ENCODE peak calls at places on chromosomes 7 and 10, in eight cellular contexts. O is small intestine, P is cardiac fibroblast, T is ascending aorta, H is lower lobe of right lung, M is transverse colon, E is left lung, X is spleen. G is an unnamed sample.

GRCh38 chr10:31940839-31941653 is 12.4 kb upstream of the ARHGAP12 start:
- DNase-seq in P (peak; percentile 97), H (no peak), M (peak; percentile 40), X (no peak), T (peak; percentile 83), E (no peak), O (peak; percentile 68), G (peak; percentile 70)

GRCh38 chr7:142540371-142540770 is 208.9 kb upstream of the PRSS1 start:
- DNase-seq in O (no peak), E (no peak), H (no peak), X (no peak), P (no peak), M (no peak), T (no peak), G (no peak)

GRCh38 chr7:20745716-20746115 is 41.0 kb downstream of the SP8 start:
- DNase-seq in P (no peak), X (no peak), M (no peak), O (no peak), E (no peak), H (no peak), T (no peak), G (no peak)

GRCh38 chr10:74922921-74923320 is 96.5 kb downstream of the KAT6B start:
- DNase-seq in X (no peak), H (no peak), O (peak; percentile 59), P (peak; percentile 50), E (no peak), M (no peak), T (no peak), G (peak; percentile 28)

GRCh38 chr7:98211676-98212531 is 665 bp downstream of the BHLHA15 start:
- DNase-seq in M (peak; percentile 18), T (peak; percentile 63), X (peak; percentile 77), H (peak; percentile 47), P (no peak), O (no peak), E (peak; percentile 31), G (no peak)

GRCh38 chr7:70619130-70619529 is 512.8 kb upstream of the GALNT17 start:
- DNase-seq in P (no peak), M (no peak), H (no peak), O (peak; percentile 50), X (no peak), E (no peak), T (no peak), G (no peak)

GRCh38 chr7:37193087-37193774 is 255.4 kb downstream of the ELMO1 start:
- DNase-seq in O (no peak), P (peak; percentile 57), X (no peak), H (no peak), E (no peak), M (no peak), T (no peak), G (no peak)

GRCh38 chr7:2138146-2138765 is 94.5 kb downstream of the MAD1L1 start:
- DNase-seq in X (peak; percentile 88), M (peak; percentile 19), H (peak; percentile 62), T (no peak), E (no peak), O (no peak), P (no peak), G (no peak)

GRCh38 chr10:21308018-21308417 is 217.5 kb downstream of the SKIDA1 start:
- DNase-seq in O (no peak), P (no peak), E (no peak), H (no peak), M (no peak), T (no peak), X (no peak), G (no peak)

GRCh38 chr7:69597278-69598076 is 798 bp upstream of the AUTS2 start:
- DNase-seq in X (peak; percentile 89), M (no peak), T (peak; percentile 75), E (peak; percentile 41), P (no peak), O (no peak), H (peak; percentile 64), G (peak; percentile 29)

GRCh38 chr7:138746073-138746472 is 44.9 kb upstream of the SVOPL start:
- DNase-seq in H (no peak), E (no peak), T (no peak), O (no peak), P (no peak), M (no peak), X (no peak), G (no peak)

GRCh38 chr7:4386190-4386589 is 295.9 kb upstream of the FOXK1 start:
- DNase-seq in T (no peak), X (no peak), P (no peak), O (no peak), E (no peak), M (no peak), H (no peak), G (no peak)

GRCh38 chr7:26293569-26294308 is 2.1 kb downstream of the SNX10 start:
- DNase-seq in T (no peak), M (no peak), H (no peak), P (no peak), O (peak; percentile 24), E (no peak), X (no peak), G (no peak)

GRCh38 chr10:123554656-123555055 is 111.5 kb upstream of the GPR26 start:
- DNase-seq in O (no peak), H (no peak), E (no peak), M (no peak), P (no peak), T (no peak), X (no peak), G (no peak)

GRCh38 chr7:110522751-110523200 is 568.2 kb upstream of the LRRN3 start:
- DNase-seq in E (no peak), T (no peak), P (no peak), H (no peak), O (peak; percentile 51), X (no peak), M (no peak), G (peak; percentile 75)

GRCh38 chr7:130294314-130294713 is 1.4 kb downstream of the CPA4 start:
- DNase-seq in P (no peak), O (no peak), H (no peak), X (no peak), T (no peak), E (no peak), M (no peak), G (no peak)

GRCh38 chr10:109982123-109982522 is 25.7 kb upstream of the ADD3 start:
- DNase-seq in T (no peak), O (no peak), P (no peak), X (no peak), H (no peak), E (no peak), M (no peak), G (no peak)
- H3K4me3 ChIP-seq in T (peak overlapping the region; percentile 34), O (no peak overlapping the region), P (no peak overlapping the region), X (no peak overlapping the region), H (no peak overlapping the region), E (no peak overlapping the region), M (no peak overlapping the region), G (no peak overlapping the region)

GRCh38 chr7:99257065-99257464 is 15.6 kb upstream of the MYH16 start:
- DNase-seq in M (no peak), P (no peak), H (no peak), E (no peak), T (no peak), O (no peak), X (no peak), G (no peak)
- H3K4me3 ChIP-seq in M (no peak overlapping the region), P (no peak overlapping the region), H (no peak overlapping the region), E (no peak overlapping the region), T (no peak overlapping the region), O (no peak overlapping the region), X (no peak overlapping the region), G (no peak overlapping the region)

GRCh38 chr10:26805567-26806245 is 55.1 kb downstream of the ABI1 start:
- DNase-seq in E (no peak), P (peak; percentile 42), T (no peak), H (no peak), O (no peak), M (no peak), X (no peak), G (no peak)
- H3K4me3 ChIP-seq in E (no peak overlapping the region), P (no peak overlapping the region), T (no peak overlapping the region), H (no peak overlapping the region), O (no peak overlapping the region), M (no peak overlapping the region), X (no peak overlapping the region), G (no peak overlapping the region)

GRCh38 chr10:29634764-29635625 is at the start of gene SVIL:
- DNase-seq in X (no peak), O (peak; percentile 17), T (peak; percentile 92), P (peak; percentile 90), H (peak; percentile 67), M (peak; percentile 75), E (peak; percentile 73), G (no peak)

GRCh38 chr10:29637537-29637936 is 2.8 kb upstream of the SVIL start:
- DNase-seq in O (no peak), M (no peak), X (no peak), P (no peak), T (no peak), E (no peak), H (no peak), G (no peak)

GRCh38 chr10:29634105-29634504 is 666 bp downstream of the SVIL start:
- DNase-seq in T (no peak), O (no peak), P (no peak), E (no peak), X (no peak), M (no peak), H (no peak), G (no peak)

GRCh38 chr10:29635711-29636144 is 957 bp upstream of the SVIL start:
- DNase-seq in M (no peak), E (no peak), O (peak; percentile 15), H (no peak), P (peak; percentile 61), T (no peak), X (no peak), G (peak; percentile 38)

GRCh38 chr10:29636178-29636577 is 1.4 kb upstream of the SVIL start:
- DNase-seq in H (no peak), M (no peak), T (no peak), E (no peak), X (no peak), P (peak; percentile 91), O (no peak), G (no peak)
- H3K4me3 ChIP-seq in H (no peak overlapping the region), M (no peak overlapping the region), T (no peak overlapping the region), E (no peak overlapping the region), X (no peak overlapping the region), P (no peak overlapping the region), O (no peak overlapping the region), G (no peak overlapping the region)

DNA sequence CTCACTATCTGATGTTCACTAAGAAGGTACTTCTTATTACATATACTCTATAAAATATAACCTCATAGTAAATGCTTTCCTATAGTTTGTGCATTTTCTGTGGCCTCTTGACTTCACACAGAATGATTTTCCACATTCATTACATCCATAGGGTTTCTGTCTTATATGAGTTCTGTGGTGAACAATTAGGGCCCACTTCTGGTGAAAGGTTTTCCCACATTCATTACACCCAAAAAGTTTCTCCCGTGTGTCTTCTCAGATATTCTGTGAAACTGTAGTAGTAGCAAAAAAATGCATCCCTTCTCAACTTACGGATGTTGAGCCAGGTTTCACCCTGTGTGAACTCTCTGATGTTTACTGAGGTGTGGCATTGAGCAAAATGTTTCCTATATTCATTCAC is 119.3 kb downstream of the ZNF33B start:
- DNase-seq in M (no peak), E (no peak), T (no peak), O (no peak), X (no peak), P (no peak), H (no peak), G (no peak)
- H3K4me3 ChIP-seq in M (no peak overlapping the region), E (no peak overlapping the region), T (no peak overlapping the region), O (no peak overlapping the region), X (no peak overlapping the region), P (no peak overlapping the region), H (no peak overlapping the region), G (no peak overlapping the region)

GRCh38 chr10:59908808-59909143 is 2.4 kb upstream of the CCDC6 start:
- DNase-seq in H (no peak), P (no peak), M (no peak), O (no peak), X (no peak), E (no peak), T (no peak), G (no peak)
- H3K4me3 ChIP-seq in H (peak overlapping the region; percentile 97), P (no peak overlapping the region), M (no peak overlapping the region), O (no peak overlapping the region), X (peak overlapping the region; percentile 36), E (peak overlapping the region; percentile 90), T (peak overlapping the region; percentile 87), G (peak overlapping the region; percentile 98)